ENCODE peak calls at places on chromosome 11, in ten cellular contexts. J is A549, M is WERI-Rb-1, N is neural progenitor cell, Y is AG04450, X is lung, R is coronary artery, G is MCF 10A, S is fibroblast of mammary gland, Z is AG09319. Q is an unnamed sample.

GRCh38 chr11:15871904-15872303 is 484.4 kb downstream of the SOX6 start:
- DNase-seq in J (no peak), M (no peak), N (no peak), Y (no peak), X (no peak), R (peak), G (no peak), S (no peak), Z (no peak), Q (no peak)

GRCh38 chr11:128359515-128359914 is 227.8 kb downstream of the ETS1 start:
- DNase-seq in J (no peak), M (no peak), N (no peak), Y (no peak), X (no peak), R (no peak), G (no peak), S (peak), Z (peak), Q (no peak)

GRCh38 chr11:75014129-75014528 is 25.4 kb downstream of the NEU3 start:
- DNase-seq in J (no peak), M (no peak), N (no peak), Y (peak), X (no peak), R (no peak), G (peak), S (peak), Z (peak), Q (no peak)

GRCh38 chr11:20668844-20669832 is at the start of gene NELL1:
- DNase-seq in J (no peak), M (peak), N (peak), Y (no peak), X (no peak), R (no peak), G (no peak), S (no peak), Z (no peak), Q (no peak)

GRCh38 chr11:12687740-12688139 is 13.5 kb downstream of the TEAD1 start:
- DNase-seq in J (no peak), M (no peak), N (no peak), Y (no peak), X (no peak), R (no peak), G (no peak), S (no peak), Z (no peak), Q (peak)

GRCh38 chr11:120945042-120945441 is 78.9 kb upstream of the TBCEL start:
- DNase-seq in J (no peak), M (no peak), N (no peak), Y (no peak), X (no peak), R (no peak), G (no peak), S (no peak), Z (no peak), Q (no peak)

GRCh38 chr11:17613428-17613962 is 66.4 kb downstream of the OTOG start:
- DNase-seq in J (no peak), M (no peak), N (no peak), Y (no peak), X (no peak), R (peak), G (no peak), S (no peak), Z (no peak), Q (no peak)

GRCh38 chr11:130451261-130452019 is 3.0 kb downstream of the ADAMTS15 start:
- DNase-seq in J (no peak), M (no peak), N (no peak), Y (no peak), X (no peak), R (no peak), G (no peak), S (peak), Z (no peak), Q (no peak)

GRCh38 chr11:108805030-108805429 is 140.2 kb downstream of the DDX10 start:
- DNase-seq in J (no peak), M (no peak), N (no peak), Y (no peak), X (no peak), R (no peak), G (no peak), S (no peak), Z (no peak), Q (no peak)

GRCh38 chr11:76782526-76783293 is 446 bp upstream of the TSKU start:
- DNase-seq in J (peak), M (peak), N (peak), Y (peak), X (peak), R (peak), G (peak), S (peak), Z (peak), Q (peak)

GRCh38 chr11:7490054-7490453 is 4.7 kb downstream of the OLFML1 start:
- DNase-seq in J (no peak), M (no peak), N (no peak), Y (no peak), X (no peak), R (no peak), G (peak), S (peak), Z (peak), Q (no peak)

GRCh38 chr11:76239483-76240142 is 33.3 kb upstream of the WNT11 start:
- DNase-seq in J (no peak), M (no peak), N (no peak), Y (no peak), X (no peak), R (no peak), G (no peak), S (no peak), Z (no peak), Q (no peak)

GRCh38 chr11:13094930-13095687 is 86.0 kb downstream of the RASSF10 start:
- DNase-seq in J (no peak), M (no peak), N (no peak), Y (no peak), X (no peak), R (no peak), G (no peak), S (no peak), Z (no peak), Q (no peak)

GRCh38 chr11:133971871-133972270 is 15.1 kb upstream of the IGSF9B start:
- DNase-seq in J (no peak), M (no peak), N (no peak), Y (no peak), X (no peak), R (no peak), G (no peak), S (no peak), Z (no peak), Q (no peak)

GRCh38 chr11:112882494-112883381 is 78.5 kb upstream of the NCAM1 start:
- DNase-seq in J (no peak), M (no peak), N (no peak), Y (no peak), X (no peak), R (no peak), G (no peak), S (no peak), Z (no peak), Q (no peak)

GRCh38 chr11:20003357-20003756 is 156.9 kb downstream of the DBX1 start:
- DNase-seq in J (no peak), M (no peak), N (no peak), Y (no peak), X (no peak), R (no peak), G (no peak), S (no peak), Z (no peak), Q (no peak)

GRCh38 chr11:68048681-68049508 is 10.1 kb downstream of the TCIRG1 start:
- DNase-seq in J (no peak), M (no peak), N (no peak), Y (no peak), X (no peak), R (no peak), G (no peak), S (no peak), Z (no peak), Q (no peak)

GRCh38 chr11:60872124-60872951 is 5.0 kb downstream of the ZP1 start:
- DNase-seq in J (no peak), M (peak), N (no peak), Y (no peak), X (no peak), R (no peak), G (peak), S (peak), Z (no peak), Q (no peak)

GRCh38 chr11:70099578-70100282 is 21.6 kb downstream of the ANO1 start:
- DNase-seq in J (no peak), M (peak), N (no peak), Y (no peak), X (no peak), R (no peak), G (no peak), S (no peak), Z (no peak), Q (no peak)

GRCh38 chr11:125091247-125091876 is 20.1 kb downstream of the TMEM218 start:
- DNase-seq in J (peak), M (peak), N (peak), Y (peak), X (no peak), R (no peak), G (peak), S (peak), Z (peak), Q (peak)

GRCh38 chr11:126334665-126335462 is 20.6 kb upstream of the ST3GAL4 start:
- DNase-seq in J (no peak), M (no peak), N (no peak), Y (no peak), X (no peak), R (no peak), G (no peak), S (peak), Z (no peak), Q (no peak)

GRCh38 chr11:75465701-75466531 is 32.9 kb upstream of the KLHL35 start:
- DNase-seq in J (no peak), M (peak), N (peak), Y (no peak), X (no peak), R (no peak), G (no peak), S (no peak), Z (no peak), Q (no peak)

GRCh38 chr11:110184974-110185597 is 91.9 kb downstream of the ZC3H12C start:
- DNase-seq in J (no peak), M (no peak), N (no peak), Y (no peak), X (no peak), R (no peak), G (peak), S (peak), Z (no peak), Q (no peak)

GRCh38 chr11:131584694-131585592 is 214.5 kb downstream of the NTM start:
- DNase-seq in J (no peak), M (no peak), N (peak), Y (no peak), X (no peak), R (no peak), G (no peak), S (no peak), Z (no peak), Q (no peak)

GRCh38 chr11:100830978-100831732 is 144.1 kb downstream of the ARHGAP42 start:
- DNase-seq in J (no peak), M (no peak), N (no peak), Y (no peak), X (no peak), R (no peak), G (peak), S (peak), Z (no peak), Q (no peak)

GRCh38 chr11:20544536-20545237 is 54.7 kb upstream of the SLC6A5 start:
- DNase-seq in J (no peak), M (no peak), N (peak), Y (no peak), X (no peak), R (no peak), G (no peak), S (no peak), Z (no peak), Q (no peak)

GRCh38 chr11:9803685-9804413 is 140.0 kb downstream of the SWAP70 start:
- DNase-seq in J (no peak), M (no peak), N (no peak), Y (no peak), X (no peak), R (no peak), G (no peak), S (peak), Z (no peak), Q (no peak)

GRCh38 chr11:20042025-20042639 is 118.1 kb downstream of the DBX1 start:
- DNase-seq in J (peak), M (no peak), N (no peak), Y (no peak), X (no peak), R (no peak), G (no peak), S (no peak), Z (no peak), Q (no peak)

GRCh38 chr11:128725630-128726461 is 32.0 kb downstream of the FLI1 start:
- DNase-seq in J (no peak), M (no peak), N (no peak), Y (peak), X (no peak), R (no peak), G (peak), S (no peak), Z (peak), Q (no peak)

GRCh38 chr11:89503422-89503821 is 12.2 kb upstream of the NOX4 start:
- DNase-seq in J (no peak), M (no peak), N (no peak), Y (no peak), X (no peak), R (no peak), G (no peak), S (no peak), Z (no peak), Q (no peak)

GRCh38 chr11:68965901-68966868 is 14.6 kb downstream of the MRGPRD start:
- DNase-seq in J (no peak), M (peak), N (no peak), Y (no peak), X (no peak), R (peak), G (no peak), S (no peak), Z (no peak), Q (no peak)

GRCh38 chr11:69448471-69449284 is 32.8 kb upstream of the LINC01488 start:
- DNase-seq in J (no peak), M (no peak), N (peak), Y (no peak), X (no peak), R (no peak), G (no peak), S (no peak), Z (no peak), Q (no peak)

GRCh38 chr11:75031771-75032549 is 43.2 kb downstream of the NEU3 start:
- DNase-seq in J (peak), M (peak), N (peak), Y (peak), X (peak), R (no peak), G (peak), S (peak), Z (peak), Q (peak)

GRCh38 chr11:26993965-26994446 is at the start of gene FIBIN:
- DNase-seq in J (no peak), M (no peak), N (peak), Y (no peak), X (no peak), R (peak), G (peak), S (peak), Z (no peak), Q (no peak)

GRCh38 chr11:126816655-126817054 is 183.9 kb downstream of the KIRREL3 start:
- DNase-seq in J (no peak), M (peak), N (peak), Y (no peak), X (no peak), R (no peak), G (no peak), S (no peak), Z (no peak), Q (no peak)

GRCh38 chr11:11220786-11221185 is 132.3 kb downstream of the CSNK2A3 start:
- DNase-seq in J (no peak), M (no peak), N (no peak), Y (no peak), X (no peak), R (no peak), G (peak), S (no peak), Z (no peak), Q (no peak)
- TF ChIP-seq CTCF in J (no peak), M (no peak), N (no peak), Y (no peak), X (no peak), R (no peak), G (no peak), S (no peak), Z (no peak), Q (no peak)

DNA sequence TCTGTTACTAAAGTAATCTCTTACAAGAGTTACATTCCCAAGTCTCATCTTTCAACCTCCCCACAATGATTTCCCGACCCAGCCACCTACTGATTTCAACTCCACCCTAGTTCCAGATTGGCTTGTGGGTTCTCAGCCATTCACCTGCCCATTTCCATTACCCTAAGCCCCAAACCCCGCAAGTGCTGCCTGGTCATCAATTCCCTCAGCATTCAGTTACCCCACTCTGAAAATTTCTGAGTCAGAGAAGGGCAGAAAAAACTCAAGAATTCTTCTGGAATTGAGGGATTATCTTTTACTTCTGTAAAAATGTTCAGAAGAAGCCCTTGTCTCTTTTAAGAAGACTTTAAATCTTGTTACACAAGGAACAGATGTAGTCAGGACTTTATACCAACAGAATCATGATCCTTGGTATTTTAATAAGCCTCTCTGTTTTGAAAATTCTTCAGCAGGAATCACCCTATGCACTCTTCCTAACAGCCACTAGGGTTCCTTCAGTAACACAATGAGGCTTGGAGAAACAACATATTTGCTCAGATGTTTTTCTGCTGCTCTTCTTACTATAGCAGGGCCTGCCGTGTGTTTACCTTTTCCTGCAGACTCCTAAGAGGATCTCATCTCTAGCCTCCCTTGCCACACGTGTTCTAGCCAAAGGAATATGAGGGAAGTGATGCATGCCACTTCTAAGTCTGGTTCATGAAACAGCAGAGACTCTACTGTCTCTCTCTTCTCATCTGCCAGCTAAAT is 29.2 kb upstream of the PAMR1 start:
- DNase-seq in J (peak), M (no peak), N (no peak), Y (no peak), X (no peak), R (no peak), G (no peak), S (no peak), Z (no peak), Q (no peak)
- TF ChIP-seq CTCF in J (peak), M (no peak), N (peak), Y (peak), X (no peak), R (no peak), G (no peak), S (peak), Z (peak), Q (peak)

DNA sequence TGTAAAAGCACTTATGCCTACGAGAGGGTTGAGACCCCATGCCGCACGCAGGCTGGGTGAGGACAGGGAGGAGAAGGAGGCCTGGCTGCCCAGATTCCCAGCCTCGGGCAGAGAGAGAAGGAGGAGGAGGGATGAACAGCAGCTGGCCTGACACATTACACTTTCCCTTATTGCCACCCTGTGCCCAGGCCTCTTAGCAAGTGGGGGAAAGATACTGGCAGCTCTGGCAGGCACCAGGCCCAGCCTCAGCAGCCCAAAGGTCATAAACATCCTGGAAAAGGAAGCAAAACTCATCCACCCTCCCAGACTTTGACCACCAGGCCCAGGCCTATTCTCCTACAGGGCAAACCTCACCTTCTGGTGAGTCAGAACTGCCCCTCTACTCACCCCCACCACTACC is 4.7 kb downstream of the PLAAT3 start:
- DNase-seq in J (no peak), M (no peak), N (no peak), Y (no peak), X (no peak), R (peak), G (no peak), S (no peak), Z (no peak), Q (no peak)
- TF ChIP-seq CTCF in J (no peak), M (no peak), N (no peak), Y (no peak), X (no peak), R (no peak), G (no peak), S (no peak), Z (no peak), Q (no peak)

DNA sequence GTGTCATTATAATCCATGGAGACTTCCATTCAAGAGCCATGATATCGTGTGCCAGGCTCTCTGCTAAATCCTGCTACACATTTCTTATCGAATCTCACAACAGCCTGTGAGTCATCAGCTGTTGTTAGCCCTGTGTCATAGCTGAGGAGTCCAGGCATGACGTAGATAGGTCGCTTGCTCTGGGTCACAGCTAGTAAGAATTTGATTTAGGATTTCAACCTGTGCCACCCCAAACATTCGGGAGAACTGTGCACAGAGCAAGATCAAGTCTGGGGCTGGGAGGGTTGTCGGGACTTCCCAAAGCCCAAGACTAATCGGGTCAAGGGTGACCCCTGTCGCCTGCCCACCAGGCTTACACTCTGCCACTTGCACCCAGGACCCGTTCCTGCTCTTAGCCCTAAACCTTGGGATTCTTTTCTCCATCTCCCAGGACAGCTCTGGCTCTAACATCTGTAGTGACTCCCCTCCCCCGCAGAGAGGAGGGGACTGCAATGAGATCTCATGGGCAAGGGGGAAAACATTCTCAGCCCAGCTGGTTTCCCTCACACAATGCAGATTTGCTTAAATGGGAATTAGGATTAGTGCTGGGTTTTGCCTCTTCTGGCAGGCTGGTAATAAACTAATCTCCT is 34.3 kb downstream of the TSPAN18 start:
- DNase-seq in J (peak), M (no peak), N (peak), Y (peak), X (no peak), R (peak), G (peak), S (peak), Z (peak), Q (no peak)
- TF ChIP-seq CTCF in J (no peak), M (peak), N (peak), Y (no peak), X (no peak), R (no peak), G (no peak), S (no peak), Z (no peak), Q (no peak)

DNA sequence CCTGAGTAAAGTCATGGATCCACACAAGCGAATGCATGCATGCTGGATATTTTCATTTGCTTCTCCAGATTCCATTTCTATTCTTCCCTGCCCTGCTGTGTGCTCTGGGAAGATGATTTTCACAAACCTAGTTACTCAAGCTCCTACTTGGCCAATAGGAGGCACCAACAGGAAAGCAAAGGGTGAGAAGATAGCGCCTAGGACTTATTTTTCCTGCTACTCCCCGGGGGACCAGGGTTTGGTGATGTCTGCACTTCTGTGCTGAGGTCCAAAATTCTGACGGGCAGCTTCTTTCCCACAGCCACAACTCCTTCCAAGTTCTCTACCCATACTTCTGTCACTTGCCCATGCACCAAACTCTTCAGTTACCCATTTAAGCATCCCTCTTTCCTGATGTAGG is 509.3 kb upstream of the TENM4 start:
- DNase-seq in J (no peak), M (no peak), N (no peak), Y (no peak), X (no peak), R (no peak), G (no peak), S (no peak), Z (no peak), Q (no peak)
- TF ChIP-seq CTCF in J (no peak), M (no peak), N (no peak), Y (no peak), X (no peak), R (no peak), G (no peak), S (no peak), Z (no peak), Q (no peak)

GRCh38 chr11:50423208-50423607 is 390.5 kb downstream of the OR4C45 start:
- DNase-seq in J (no peak), M (no peak), N (no peak), Y (no peak), X (no peak), R (no peak), G (no peak), S (no peak), Z (no peak), Q (no peak)
- TF ChIP-seq CTCF in J (no peak), M (no peak), N (no peak), Y (no peak), X (no peak), R (no peak), G (no peak), S (no peak), Z (no peak), Q (no peak)